ENCODE peak calls at places on chromosome 1, in six cellular contexts. W, C, I, E, Q and R are unnamed samples.

GRCh38 chr1:208192989-208193388 is 51.2 kb downstream of the PLXNA2 start:
- DNase-seq in W (no peak), C (no peak), I (no peak), E (peak), Q (no peak), R (no peak)

GRCh38 chr1:107526524-107527198 is 385.8 kb downstream of the NTNG1 start:
- DNase-seq in W (no peak), C (no peak), I (peak), E (no peak), Q (no peak), R (no peak)

GRCh38 chr1:30058966-30059365 is 664.4 kb downstream of the MATN1 start:
- DNase-seq in W (no peak), C (no peak), I (peak), E (peak), Q (peak), R (peak)

GRCh38 chr1:150567341-150567716 is 12.1 kb downstream of the MCL1 start:
- DNase-seq in W (no peak), C (peak), I (no peak), E (peak), Q (no peak), R (no peak)

GRCh38 chr1:92933459-92933858 is 27.8 kb downstream of the DIPK1A start:
- DNase-seq in W (no peak), C (no peak), I (no peak), E (peak), Q (no peak), R (no peak)

GRCh38 chr1:205965039-205965630 is 21.9 kb upstream of the SLC26A9 start:
- DNase-seq in W (no peak), C (no peak), I (no peak), E (no peak), Q (no peak), R (no peak)

GRCh38 chr1:204863730-204864129 is 6.9 kb upstream of the NFASC start:
- DNase-seq in W (no peak), C (no peak), I (no peak), E (no peak), Q (no peak), R (no peak)

GRCh38 chr1:2160691-2161320 is 33.8 kb downstream of the FAAP20 start:
- DNase-seq in W (no peak), C (no peak), I (no peak), E (no peak), Q (no peak), R (no peak)

GRCh38 chr1:25037174-25038074 is 107.3 kb upstream of the RUNX3 start:
- DNase-seq in W (no peak), C (peak), I (peak), E (peak), Q (no peak), R (peak)

GRCh38 chr1:10621906-10622305 is 147.2 kb downstream of the PEX14 start:
- DNase-seq in W (no peak), C (peak), I (no peak), E (no peak), Q (no peak), R (no peak)

GRCh38 chr1:165495811-165496143 is 48.0 kb upstream of the LRRC52 start:
- DNase-seq in W (no peak), C (no peak), I (no peak), E (no peak), Q (no peak), R (no peak)

GRCh38 chr1:94250341-94250740 is 13.0 kb upstream of the ARHGAP29 start:
- DNase-seq in W (no peak), C (no peak), I (no peak), E (no peak), Q (no peak), R (no peak)

GRCh38 chr1:109425902-109426277 is 358 bp downstream of the PSMA5 start:
- DNase-seq in W (peak), C (no peak), I (peak), E (peak), Q (no peak), R (peak)

GRCh38 chr1:232725303-232726047 is 79.7 kb upstream of the MAP10 start:
- DNase-seq in W (no peak), C (peak), I (no peak), E (no peak), Q (no peak), R (no peak)

GRCh38 chr1:223667484-223668182 is 2.1 kb upstream of the CAPN8 start:
- DNase-seq in W (no peak), C (no peak), I (no peak), E (no peak), Q (no peak), R (no peak)

GRCh38 chr1:16168622-16169021 is 12.8 kb upstream of the EPHA2 start:
- DNase-seq in W (no peak), C (no peak), I (peak), E (no peak), Q (no peak), R (no peak)

GRCh38 chr1:2594001-2594640 is 7.5 kb downstream of the PRXL2B start:
- DNase-seq in W (no peak), C (no peak), I (no peak), E (peak), Q (peak), R (no peak)

GRCh38 chr1:201214461-201214860 is 23.8 kb downstream of the IGFN1 start:
- DNase-seq in W (peak), C (peak), I (peak), E (no peak), Q (no peak), R (no peak)

GRCh38 chr1:76190749-76191424 is 116.3 kb downstream of the ST6GALNAC3 start:
- DNase-seq in W (no peak), C (no peak), I (no peak), E (no peak), Q (no peak), R (no peak)

GRCh38 chr1:6275826-6276764 is 15.2 kb upstream of the GPR153 start:
- DNase-seq in W (no peak), C (peak), I (no peak), E (peak), Q (peak), R (no peak)

GRCh38 chr1:205395616-205396015 is 26.2 kb downstream of the LEMD1 start:
- DNase-seq in W (no peak), C (no peak), I (no peak), E (no peak), Q (no peak), R (no peak)

GRCh38 chr1:10537082-10537766 is 62.5 kb downstream of the PEX14 start:
- DNase-seq in W (no peak), C (no peak), I (no peak), E (no peak), Q (no peak), R (no peak)

GRCh38 chr1:5279127-5279526 is 624.7 kb downstream of the AJAP1 start:
- DNase-seq in W (no peak), C (no peak), I (no peak), E (no peak), Q (no peak), R (no peak)

GRCh38 chr1:12309783-12310742 is 80.2 kb downstream of the VPS13D start:
- DNase-seq in W (no peak), C (no peak), I (no peak), E (peak), Q (no peak), R (no peak)

GRCh38 chr1:94514095-94514727 is 27.3 kb downstream of the F3 start:
- DNase-seq in W (no peak), C (peak), I (peak), E (peak), Q (no peak), R (peak)

GRCh38 chr1:225580180-225581099 is 72.5 kb downstream of the ENAH start:
- DNase-seq in W (no peak), C (no peak), I (no peak), E (peak), Q (no peak), R (no peak)

GRCh38 chr1:113928129-113928949 is 785 bp upstream of the HIPK1 start:
- DNase-seq in W (no peak), C (no peak), I (peak), E (no peak), Q (no peak), R (no peak)

GRCh38 chr1:7535016-7535415 is 236.1 kb upstream of the VAMP3 start:
- DNase-seq in W (no peak), C (no peak), I (no peak), E (no peak), Q (no peak), R (no peak)

GRCh38 chr1:40998668-40999067 is 19.2 kb downstream of the CTPS1 start:
- DNase-seq in W (no peak), C (no peak), I (no peak), E (no peak), Q (no peak), R (no peak)